ENCODE peak calls at places on chromosomes 4 and X, in four cellular contexts. One of them, this sample, is unnamed.

GRCh38 chr4:105859233-105859632 is 36.0 kb upstream of the NPNT start:
- DNase-seq in HCT116: peak; percentile 26
- DNase-seq in spleen: no peak
- DNase-seq in endothelial cell of umbilical vein: peak; percentile 59
- DNase-seq in this sample: no peak

GRCh38 chr4:110614981-110615365 is 7.9 kb downstream of the PITX2 start:
- DNase-seq in spleen: no peak
- DNase-seq in endothelial cell of umbilical vein: no peak
- DNase-seq in HCT116: no peak
- DNase-seq in this sample: no peak

GRCh38 chr4:10623241-10623640 is 61.3 kb downstream of the CLNK start:
- DNase-seq in endothelial cell of umbilical vein: no peak
- DNase-seq in spleen: no peak
- DNase-seq in HCT116: no peak
- DNase-seq in this sample: no peak

GRCh38 chr4:78477276-78477675 is 74.3 kb upstream of the ANXA3 start:
- DNase-seq in HCT116: no peak
- DNase-seq in spleen: no peak
- DNase-seq in endothelial cell of umbilical vein: peak; percentile 22
- DNase-seq in this sample: no peak

GRCh38 chr4:146186556-146186955 is 11.0 kb downstream of the LSM6 start:
- DNase-seq in spleen: no peak
- DNase-seq in endothelial cell of umbilical vein: no peak
- DNase-seq in HCT116: no peak
- DNase-seq in this sample: no peak

GRCh38 chr4:5990446-5991160 is 27.6 kb downstream of the C4orf50 start:
- DNase-seq in HCT116: no peak
- DNase-seq in spleen: no peak
- DNase-seq in endothelial cell of umbilical vein: no peak
- DNase-seq in this sample: no peak

GRCh38 chr4:128123036-128123435 is 61.9 kb downstream of the LARP1B start:
- DNase-seq in HCT116: no peak
- DNase-seq in endothelial cell of umbilical vein: no peak
- DNase-seq in spleen: no peak
- DNase-seq in this sample: no peak

GRCh38 chrX:830532-830931 is 199.9 kb downstream of the SHOX start:
- DNase-seq in HCT116: no peak
- DNase-seq in endothelial cell of umbilical vein: no peak
- DNase-seq in spleen: no peak
- DNase-seq in this sample: no peak

GRCh38 chrX:117978402-117978801 is 138.2 kb downstream of the KLHL13 start:
- DNase-seq in HCT116: no peak
- DNase-seq in endothelial cell of umbilical vein: no peak
- DNase-seq in spleen: no peak
- DNase-seq in this sample: no peak

GRCh38 chrX:117713411-117713810 is 403.2 kb downstream of the KLHL13 start:
- DNase-seq in HCT116: no peak
- DNase-seq in endothelial cell of umbilical vein: no peak
- DNase-seq in spleen: no peak
- DNase-seq in this sample: no peak

GRCh38 chr4:156568041-156568440 is 403.6 kb downstream of the PDGFC start:
- DNase-seq in spleen: no peak
- DNase-seq in HCT116: no peak
- DNase-seq in endothelial cell of umbilical vein: no peak
- DNase-seq in this sample: no peak
- TF ChIP-seq POLR2AphosphoS5 in spleen: no peak
- TF ChIP-seq POLR2AphosphoS5 in HCT116: no peak
- TF ChIP-seq POLR2AphosphoS5 in endothelial cell of umbilical vein: no peak
- TF ChIP-seq POLR2AphosphoS5 in this sample: no peak

GRCh38 chr4:102823897-102824296 is 3.5 kb downstream of the UBE2D3 start:
- DNase-seq in spleen: no peak
- DNase-seq in HCT116: no peak
- DNase-seq in endothelial cell of umbilical vein: no peak
- DNase-seq in this sample: no peak

GRCh38 chr4:102826105-102826889 is 1.1 kb downstream of the UBE2D3 start:
- DNase-seq in HCT116: no peak
- DNase-seq in spleen: no peak
- DNase-seq in endothelial cell of umbilical vein: no peak
- DNase-seq in this sample: no peak

GRCh38 chr4:102824398-102824797 is 3.0 kb downstream of the UBE2D3 start:
- DNase-seq in spleen: no peak
- DNase-seq in HCT116: no peak
- DNase-seq in endothelial cell of umbilical vein: no peak
- DNase-seq in this sample: no peak

GRCh38 chr4:102826890-102827673 is at the start of gene UBE2D3:
- DNase-seq in HCT116: peak; percentile 92
- DNase-seq in endothelial cell of umbilical vein: peak; percentile 92
- DNase-seq in spleen: peak; percentile 99
- DNase-seq in this sample: peak; percentile 30

DNA sequence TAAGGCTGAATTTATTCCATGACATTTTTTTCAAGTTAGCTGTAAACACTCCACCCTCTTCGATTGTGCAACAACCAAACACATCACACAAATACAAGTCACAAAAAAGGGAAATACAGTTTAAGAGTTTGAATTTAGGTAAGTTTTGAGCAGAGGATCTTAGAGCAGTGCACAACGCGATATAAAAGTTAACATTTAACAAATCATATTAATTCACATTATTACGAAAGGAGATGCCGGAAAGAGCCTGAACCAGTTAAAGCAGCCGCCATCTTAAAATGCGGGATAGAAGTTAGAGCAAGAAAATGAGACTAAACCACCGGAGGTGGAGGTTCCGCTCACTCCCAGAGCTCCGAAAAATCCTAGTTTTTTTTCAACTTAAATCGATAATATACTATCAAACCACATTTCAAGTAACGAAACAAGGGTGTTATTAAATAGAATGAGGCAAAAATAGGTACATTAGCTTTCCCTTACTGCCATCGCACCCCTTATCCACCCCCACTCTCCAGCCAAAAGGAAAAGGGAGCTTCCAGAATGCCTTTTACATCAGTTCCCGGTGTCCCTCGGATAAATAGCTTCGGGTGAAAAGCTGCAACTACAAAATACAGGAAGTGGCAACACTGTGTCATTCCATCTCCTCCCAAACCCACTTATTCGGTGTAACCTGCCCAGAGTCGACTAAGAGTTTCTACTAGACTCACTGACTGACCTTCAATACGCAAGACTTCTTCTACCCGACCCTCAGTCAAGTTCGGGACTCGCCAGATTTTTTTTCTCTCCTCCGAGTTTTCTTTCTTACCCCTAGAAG is 1.9 kb downstream of the UBE2D3 start:
- DNase-seq in spleen: no peak
- DNase-seq in HCT116: peak; percentile 53
- DNase-seq in endothelial cell of umbilical vein: peak; percentile 70
- DNase-seq in this sample: no peak
- TF ChIP-seq POLR2A in spleen: no peak
- TF ChIP-seq POLR2A in HCT116: no peak
- TF ChIP-seq POLR2A in endothelial cell of umbilical vein: no peak
- TF ChIP-seq POLR2A in this sample: peak; percentile 12

GRCh38 chr4:52748432-52748831 is 2.8 kb downstream of the ERVMER34-1 start:
- DNase-seq in spleen: no peak
- DNase-seq in HCT116: no peak
- DNase-seq in endothelial cell of umbilical vein: no peak
- DNase-seq in this sample: no peak

GRCh38 chr4:52744588-52744987 is 6.6 kb downstream of the ERVMER34-1 start:
- DNase-seq in endothelial cell of umbilical vein: no peak
- DNase-seq in HCT116: no peak
- DNase-seq in spleen: no peak
- DNase-seq in this sample: no peak

GRCh38 chr4:52743444-52744019 is 7.7 kb downstream of the ERVMER34-1 start:
- DNase-seq in endothelial cell of umbilical vein: no peak
- DNase-seq in HCT116: no peak
- DNase-seq in spleen: no peak
- DNase-seq in this sample: no peak
- TF ChIP-seq POLR2AphosphoS5 in endothelial cell of umbilical vein: no peak
- TF ChIP-seq POLR2AphosphoS5 in HCT116: no peak
- TF ChIP-seq POLR2AphosphoS5 in spleen: no peak
- TF ChIP-seq POLR2AphosphoS5 in this sample: no peak

GRCh38 chr4:15482346-15482745 is 12.7 kb downstream of the CC2D2A start:
- DNase-seq in HCT116: no peak
- DNase-seq in endothelial cell of umbilical vein: no peak
- DNase-seq in spleen: no peak
- DNase-seq in this sample: no peak

GRCh38 chr4:15478724-15479088 is 9.0 kb downstream of the CC2D2A start:
- DNase-seq in HCT116: no peak
- DNase-seq in endothelial cell of umbilical vein: no peak
- DNase-seq in spleen: no peak
- DNase-seq in this sample: no peak

GRCh38 chr4:15479913-15480185 is 10.2 kb downstream of the CC2D2A start:
- DNase-seq in endothelial cell of umbilical vein: no peak
- DNase-seq in spleen: no peak
- DNase-seq in HCT116: no peak
- DNase-seq in this sample: no peak

GRCh38 chr4:15476396-15476795 is 6.7 kb downstream of the CC2D2A start:
- DNase-seq in HCT116: no peak
- DNase-seq in spleen: no peak
- DNase-seq in endothelial cell of umbilical vein: no peak
- DNase-seq in this sample: no peak

DNA sequence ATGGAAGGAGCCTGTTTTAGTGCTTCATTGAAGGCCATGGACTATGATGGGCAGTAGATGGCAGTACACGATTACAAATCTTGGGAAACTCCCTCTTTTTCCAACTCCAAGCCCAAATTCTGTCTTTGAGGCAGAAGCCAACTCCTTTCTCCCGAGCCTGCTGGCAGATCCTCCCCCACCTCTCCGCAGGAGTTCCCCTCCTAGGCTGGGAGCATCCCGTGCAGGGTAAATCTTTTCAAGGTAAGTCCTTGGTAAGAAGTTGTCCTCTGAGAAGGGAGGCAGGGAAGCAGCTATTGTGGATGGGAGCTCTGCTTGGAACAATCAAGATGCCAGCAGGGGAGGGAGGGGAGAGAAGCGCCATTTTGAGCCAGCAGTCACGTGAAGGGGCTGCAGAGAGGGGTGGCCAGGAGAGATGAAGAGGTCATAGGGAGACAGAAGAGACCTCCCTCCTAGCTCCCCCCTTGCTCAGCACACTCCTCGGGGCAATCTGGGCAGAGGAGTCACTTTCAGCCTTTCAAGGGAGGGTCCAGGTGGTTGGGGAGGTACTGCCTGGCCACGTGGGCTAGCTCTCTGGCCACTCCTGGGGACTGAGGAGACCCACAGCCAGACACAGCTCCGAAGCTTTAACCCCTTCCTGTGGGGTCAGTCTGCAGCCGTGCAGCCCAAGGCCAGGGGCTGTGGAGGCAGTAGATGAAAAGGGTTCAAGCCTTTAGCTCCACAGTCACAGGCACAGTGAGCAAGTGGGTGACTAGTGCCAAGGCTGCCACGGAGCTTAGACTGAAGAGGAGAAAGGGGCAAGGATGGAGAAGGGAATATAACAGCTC is 9.6 kb downstream of the CC2D2A start:
- DNase-seq in spleen: no peak
- DNase-seq in HCT116: peak; percentile 82
- DNase-seq in endothelial cell of umbilical vein: peak; percentile 89
- DNase-seq in this sample: no peak
- TF ChIP-seq POLR2A in spleen: no peak
- TF ChIP-seq POLR2A in HCT116: peak; percentile 70
- TF ChIP-seq POLR2A in endothelial cell of umbilical vein: no peak
- TF ChIP-seq POLR2A in this sample: no peak

DNA sequence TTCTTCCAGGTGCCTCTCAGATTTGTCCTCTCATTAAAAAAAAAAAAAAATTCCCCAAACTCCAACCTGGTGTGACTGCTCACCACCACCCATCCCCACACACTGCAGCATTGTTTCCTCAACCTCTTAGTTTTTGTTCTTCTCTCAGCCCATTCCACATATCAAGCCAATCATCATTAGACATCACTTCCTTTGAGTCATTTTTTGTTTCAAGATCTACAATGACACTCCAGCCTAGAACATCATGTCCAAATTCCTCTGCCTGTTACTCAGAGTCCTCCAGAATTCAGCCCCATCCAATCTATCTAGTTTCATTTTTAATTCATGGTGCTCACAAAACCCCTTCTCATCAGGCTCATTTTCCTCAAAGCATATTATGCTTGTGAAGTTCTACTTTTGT is 262.5 kb upstream of the TEX13A start:
- DNase-seq in endothelial cell of umbilical vein: peak; percentile 16
- DNase-seq in HCT116: no peak
- DNase-seq in spleen: no peak
- DNase-seq in this sample: no peak
- TF ChIP-seq POLR2AphosphoS5 in endothelial cell of umbilical vein: peak; percentile 24
- TF ChIP-seq POLR2AphosphoS5 in HCT116: no peak
- TF ChIP-seq POLR2AphosphoS5 in spleen: no peak
- TF ChIP-seq POLR2AphosphoS5 in this sample: no peak

GRCh38 chrX:50073601-50074000 is 127.2 kb downstream of the AKAP4 start:
- DNase-seq in spleen: no peak
- DNase-seq in HCT116: no peak
- DNase-seq in endothelial cell of umbilical vein: no peak
- DNase-seq in this sample: no peak

GRCh38 chrX:50071507-50071906 is 129.3 kb downstream of the AKAP4 start:
- DNase-seq in spleen: no peak
- DNase-seq in HCT116: no peak
- DNase-seq in endothelial cell of umbilical vein: no peak
- DNase-seq in this sample: no peak

GRCh38 chrX:50068893-50069292 is 131.9 kb downstream of the AKAP4 start:
- DNase-seq in HCT116: no peak
- DNase-seq in spleen: no peak
- DNase-seq in endothelial cell of umbilical vein: no peak
- DNase-seq in this sample: no peak

GRCh38 chrX:50075630-50076349 is 125.0 kb downstream of the AKAP4 start:
- DNase-seq in HCT116: no peak
- DNase-seq in endothelial cell of umbilical vein: no peak
- DNase-seq in spleen: no peak
- DNase-seq in this sample: no peak

GRCh38 chrX:50072110-50072509 is 128.7 kb downstream of the AKAP4 start:
- DNase-seq in endothelial cell of umbilical vein: no peak
- DNase-seq in HCT116: no peak
- DNase-seq in spleen: no peak
- DNase-seq in this sample: no peak
- TF ChIP-seq POLR2A in endothelial cell of umbilical vein: no peak
- TF ChIP-seq POLR2A in HCT116: no peak
- TF ChIP-seq POLR2A in spleen: no peak
- TF ChIP-seq POLR2A in this sample: no peak

DNA sequence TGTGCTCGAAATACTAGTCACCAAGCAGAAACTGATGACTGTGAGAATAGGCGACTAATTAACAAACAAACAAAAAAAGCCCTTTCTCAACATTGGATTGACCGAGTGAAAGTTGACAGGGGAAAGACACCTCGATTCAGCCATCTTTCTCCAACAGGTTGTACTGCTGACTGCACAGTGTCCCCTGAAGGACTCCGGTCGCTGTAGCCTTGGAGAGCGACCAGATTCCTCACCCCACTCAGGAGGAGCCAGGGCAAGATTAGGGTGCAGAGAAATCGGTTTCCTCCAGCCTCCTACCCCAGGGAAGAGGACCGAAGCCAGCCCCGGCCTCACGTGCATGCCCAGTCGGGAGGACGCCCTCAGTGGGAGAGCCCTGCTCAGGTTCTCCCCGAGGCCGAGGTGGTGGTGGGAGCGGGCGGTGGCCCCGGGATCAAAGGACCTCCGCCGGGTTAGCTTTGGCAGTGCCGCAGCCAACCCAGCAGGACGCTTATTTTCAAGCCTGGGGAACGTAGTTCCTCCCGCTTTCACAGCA is 1.1 kb upstream of the RAP1GDS1 start:
- DNase-seq in HCT116: peak; percentile 7
- DNase-seq in endothelial cell of umbilical vein: peak; percentile 58
- DNase-seq in spleen: no peak
- DNase-seq in this sample: peak; percentile 19
- TF ChIP-seq POLR2AphosphoS5 in HCT116: peak; percentile 9
- TF ChIP-seq POLR2AphosphoS5 in endothelial cell of umbilical vein: no peak
- TF ChIP-seq POLR2AphosphoS5 in spleen: no peak
- TF ChIP-seq POLR2AphosphoS5 in this sample: no peak

This sample was measured in GM12891.